ENCODE peak calls at places on chromosomes 4 and X, in six cellular contexts. O is left lobe of liver, T is DMS153, Q is neural progenitor cell, Z is posterior cingulate gyrus, Y is NCI-H1092 treated with DMSO at 0.1 percent for 48 hours. P is an unnamed sample.

GRCh38 chrX:11420851-11421250 is 127.6 kb downstream of the AMELX start:
- DNase-seq in Y (no peak), O (no peak), T (no peak), Z (no peak), Q (no peak), P (no peak)

GRCh38 chr4:125938541-125938940 is 623.8 kb downstream of the FAT4 start:
- DNase-seq in T (no peak), Y (no peak), Q (no peak), O (no peak), Z (no peak), P (no peak)

GRCh38 chr4:88280228-88280795 is 4.0 kb downstream of the PPM1K start:
- DNase-seq in Q (no peak), O (no peak), T (no peak), Y (no peak), Z (no peak), P (no peak)

GRCh38 chrX:118383120-118383519 is 37.2 kb downstream of the WDR44 start:
- DNase-seq in Y (no peak), O (no peak), Q (no peak), T (no peak), Z (no peak), P (no peak)

GRCh38 chrX:49970699-49971098 is 48.3 kb downstream of the CLCN5 start:
- DNase-seq in Z (no peak), T (no peak), Y (no peak), O (no peak), Q (no peak), P (no peak)

GRCh38 chrX:40622741-40623536 is at the start of gene MPC1L:
- DNase-seq in O (no peak), Z (no peak), T (no peak), Y (no peak), Q (no peak), P (no peak)

GRCh38 chr4:2424581-2424980 is 5.8 kb downstream of the CFAP99 start:
- DNase-seq in Z (no peak), Q (peak), Y (no peak), O (no peak), T (no peak), P (no peak)

GRCh38 chr4:1109332-1109731 is 4.0 kb downstream of the RNF212 start:
- DNase-seq in Z (no peak), T (no peak), O (no peak), Q (no peak), Y (no peak), P (no peak)

GRCh38 chr4:8840816-8841455 is 30.7 kb downstream of the HMX1 start:
- DNase-seq in Q (no peak), Z (no peak), O (no peak), T (no peak), Y (no peak), P (no peak)

GRCh38 chrX:90040807-90041206 is 119.1 kb downstream of the TGIF2LX start:
- DNase-seq in O (no peak), Y (no peak), T (no peak), Z (no peak), Q (no peak), P (no peak)

GRCh38 chr4:176548571-176548970 is 228.8 kb downstream of the SPCS3 start:
- DNase-seq in T (no peak), Z (no peak), Y (no peak), Q (no peak), O (no peak), P (no peak)

GRCh38 chr4:147787204-147787603 is 55.3 kb downstream of the ARHGAP10 start:
- DNase-seq in Q (no peak), T (no peak), Y (no peak), Z (peak), O (no peak), P (no peak)

GRCh38 chrX:34624416-34624815 is 32.7 kb downstream of the TMEM47 start:
- DNase-seq in O (no peak), T (no peak), Z (no peak), Y (no peak), Q (no peak), P (no peak)

GRCh38 chr4:78057600-78058560 is 757 bp downstream of the FRAS1 start:
- DNase-seq in Y (peak), O (peak), Z (peak), Q (peak), T (no peak), P (peak)

GRCh38 chrX:108090474-108091265 is 672 bp downstream of the PSMD10 start:
- DNase-seq in Q (no peak), O (no peak), T (no peak), Z (no peak), Y (no peak), P (no peak)